ENCODE peak calls at places on chromosomes 2 and 18, in four cellular contexts. One of them, this sample, is unnamed.

GRCh38 chr2:138600732-138601437 is 99.3 kb downstream of the SPOPL start:
- DNase-seq in GM03348: no peak
- DNase-seq in RPMI8226: no peak
- DNase-seq in RWPE1: no peak
- DNase-seq in this sample: no peak

GRCh38 chr2:25187729-25188350 is 19.5 kb upstream of the POMC start:
- DNase-seq in GM03348: no peak
- DNase-seq in RPMI8226: no peak
- DNase-seq in RWPE1: no peak
- DNase-seq in this sample: no peak

GRCh38 chr2:36507408-36507812 is 90.6 kb downstream of the FEZ2 start:
- DNase-seq in GM03348: peak
- DNase-seq in RPMI8226: peak
- DNase-seq in RWPE1: peak
- DNase-seq in this sample: peak

GRCh38 chr2:3666613-3666975 is 8.6 kb downstream of the ALLC start:
- DNase-seq in GM03348: no peak
- DNase-seq in RPMI8226: no peak
- DNase-seq in RWPE1: no peak
- DNase-seq in this sample: no peak

GRCh38 chr18:71431689-71432088 is 1112.5 kb downstream of the CBLN2 start:
- DNase-seq in GM03348: no peak
- DNase-seq in RPMI8226: no peak
- DNase-seq in RWPE1: no peak
- DNase-seq in this sample: no peak

GRCh38 chr18:2368102-2368501 is 203.2 kb downstream of the METTL4 start:
- DNase-seq in GM03348: no peak
- DNase-seq in RPMI8226: no peak
- DNase-seq in RWPE1: no peak
- DNase-seq in this sample: no peak

GRCh38 chr2:192354512-192355244 is 159.9 kb upstream of the TMEFF2 start:
- DNase-seq in GM03348: no peak
- DNase-seq in RPMI8226: no peak
- DNase-seq in RWPE1: no peak
- DNase-seq in this sample: no peak

GRCh38 chr2:3117650-3118216 is 259.9 kb downstream of the EIPR1 start:
- DNase-seq in GM03348: no peak
- DNase-seq in RPMI8226: no peak
- DNase-seq in RWPE1: no peak
- DNase-seq in this sample: no peak

GRCh38 chr2:231337807-231338759 is 57.4 kb upstream of the B3GNT7 start:
- DNase-seq in GM03348: no peak
- DNase-seq in RPMI8226: no peak
- DNase-seq in RWPE1: no peak
- DNase-seq in this sample: no peak

GRCh38 chr18:8212893-8213805 is 396.1 kb upstream of the RAB12 start:
- DNase-seq in GM03348: no peak
- DNase-seq in RPMI8226: no peak
- DNase-seq in RWPE1: peak
- DNase-seq in this sample: no peak

GRCh38 chr2:73386894-73387636 is 1.4 kb downstream of the ALMS1 start:
- DNase-seq in GM03348: no peak
- DNase-seq in RPMI8226: no peak
- DNase-seq in RWPE1: no peak
- DNase-seq in this sample: no peak